ENCODE peak calls at places on chromosomes 2 and 18, in six cellular contexts. F is breast epithelium, E is HepG2, C is stomach, K is suprapubic skin, S is K562. O is an unnamed sample.

GRCh38 chr2:12261993-12262680 is 454.6 kb upstream of the TRIB2 start:
- DNase-seq in F (no peak), E (no peak), C (no peak), K (no peak), S (no peak), O (no peak)

GRCh38 chr18:433960-434359 is 66.5 kb downstream of the COLEC12 start:
- DNase-seq in F (no peak), E (no peak), C (no peak), K (no peak), S (no peak), O (peak; percentile 43)

GRCh38 chr2:4122751-4123150 is 419.4 kb downstream of the DCDC2C start:
- DNase-seq in F (no peak), E (no peak), C (no peak), K (no peak), S (no peak), O (no peak)

GRCh38 chr18:9757851-9758587 is 49.9 kb downstream of the RAB31 start:
- DNase-seq in F (no peak), E (no peak), C (no peak), K (no peak), S (peak; percentile 29), O (no peak)

GRCh38 chr2:239802101-239802649 is 223.0 kb downstream of the NDUFA10 start:
- DNase-seq in F (no peak), E (no peak), C (peak; percentile 20), K (no peak), S (no peak), O (no peak)

GRCh38 chr18:31598021-31598805 is 6.5 kb downstream of the TTR start:
- DNase-seq in F (no peak), E (no peak), C (no peak), K (no peak), S (no peak), O (no peak)

GRCh38 chr2:88442061-88442460 is 10.4 kb downstream of the FOXI3 start:
- DNase-seq in F (no peak), E (no peak), C (no peak), K (no peak), S (no peak), O (no peak)

GRCh38 chr2:202831241-202831997 is 40.1 kb downstream of the ICA1L start:
- DNase-seq in F (no peak), E (peak; percentile 79), C (peak; percentile 33), K (no peak), S (peak; percentile 21), O (peak; percentile 75)

GRCh38 chr18:79493801-79494211 is 98.1 kb downstream of the NFATC1 start:
- DNase-seq in F (no peak), E (no peak), C (no peak), K (peak; percentile 79), S (no peak), O (no peak)

GRCh38 chr18:77304263-77304662 is 54.6 kb downstream of the GALR1 start:
- DNase-seq in F (no peak), E (no peak), C (no peak), K (no peak), S (no peak), O (no peak)

DNA sequence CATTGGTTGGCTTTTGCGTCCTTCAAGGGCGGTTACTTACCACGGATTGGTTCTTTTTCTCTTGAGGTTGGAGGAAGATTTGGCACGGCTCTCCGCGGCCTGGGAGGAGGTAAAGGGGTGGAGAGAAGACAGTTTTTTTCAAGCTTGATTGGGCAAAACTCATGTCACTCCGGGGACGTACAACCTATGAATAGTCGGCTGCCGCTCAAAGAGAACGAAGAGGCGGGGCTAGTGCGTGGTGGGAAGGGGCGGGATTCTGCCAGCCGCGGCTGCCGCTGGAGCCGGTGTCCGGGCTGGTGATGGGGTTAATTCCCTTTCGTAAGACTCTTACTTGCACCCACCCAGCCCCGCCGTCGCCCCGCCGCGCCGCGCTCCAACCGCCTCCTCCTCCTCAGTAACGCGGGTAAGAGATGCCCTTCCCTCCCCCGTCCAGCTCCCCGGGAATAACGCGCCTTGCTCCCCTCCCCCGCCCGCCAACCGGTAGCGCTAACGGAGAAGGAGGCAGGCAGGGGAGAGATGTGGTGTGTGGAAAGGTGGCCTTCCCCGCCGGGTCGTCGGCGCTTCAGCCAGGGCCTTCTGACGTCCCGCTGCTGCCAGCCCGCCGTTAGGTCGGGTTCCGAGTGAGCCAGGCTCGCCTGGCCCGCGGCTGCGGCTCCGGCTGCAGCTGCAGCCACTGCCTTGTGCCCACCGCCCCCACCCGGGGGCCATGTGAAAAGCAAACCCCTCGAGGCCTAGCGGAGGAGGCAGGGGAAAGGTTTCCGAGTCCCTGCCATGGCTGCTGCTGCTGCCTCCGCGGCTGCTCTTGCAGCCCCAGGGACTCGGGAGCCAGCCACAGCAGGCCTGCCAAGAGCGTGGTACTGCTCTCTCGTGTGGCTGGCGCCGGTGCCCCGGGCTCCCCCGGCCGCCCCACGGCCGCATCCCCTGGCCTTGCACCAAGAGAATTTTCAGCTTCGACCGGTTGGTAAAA is at the start of gene R3HDM1:
- DNase-seq in F (peak; percentile 99), E (peak; percentile 100), C (peak; percentile 98), K (peak; percentile 99), S (peak; percentile 96), O (peak; percentile 100)
- TF ChIP-seq CTCF in F (no peak), E (peak; percentile 73), C (no peak), K (no peak), S (peak; percentile 29), O (peak; percentile 15)

GRCh38 chr2:20675701-20676352 is 8.9 kb downstream of the GDF7 start:
- DNase-seq in F (no peak), E (peak; percentile 78), C (peak; percentile 65), K (no peak), S (no peak), O (no peak)
- H3K27ac ChIP-seq in F (no peak overlapping the region), E (peak overlapping the region; percentile 75), C (peak overlapping the region; percentile 59), K (no peak overlapping the region), S (no peak overlapping the region), O (no peak overlapping the region)

DNA sequence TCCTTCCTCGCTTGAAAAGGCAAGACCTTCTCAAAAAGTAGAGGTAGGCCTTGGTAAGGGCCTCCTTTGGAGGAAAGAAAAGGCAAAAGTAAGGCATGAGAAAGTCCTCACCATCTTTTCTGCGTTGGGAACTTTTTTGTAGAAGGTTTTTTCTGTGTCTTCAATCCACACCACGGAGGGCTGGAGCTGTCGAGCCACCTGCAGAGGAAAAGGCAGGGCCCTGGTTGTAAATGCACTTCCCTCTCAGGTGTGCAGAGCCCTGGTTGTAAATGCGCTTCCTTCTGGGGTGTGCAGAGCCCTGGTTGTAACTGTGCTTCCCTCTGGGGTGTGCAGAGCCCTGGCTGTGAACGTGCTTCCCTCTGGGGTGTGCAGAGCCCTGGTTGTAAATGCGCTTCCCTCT is 80.2 kb upstream of the ASB18 start:
- DNase-seq in F (no peak), E (no peak), C (no peak), K (no peak), S (no peak), O (no peak)
- TF ChIP-seq POLR2AphosphoS5 in F (no peak), E (no peak), C (no peak), K (no peak), S (no peak), O (no peak)

GRCh38 chr2:100237770-100238169 is 84.5 kb downstream of the LONRF2 start:
- DNase-seq in F (no peak), E (no peak), C (peak; percentile 22), K (peak; percentile 31), S (no peak), O (no peak)
- TF ChIP-seq CTCF in F (no peak), E (no peak), C (no peak), K (no peak), S (peak; percentile 22), O (no peak)

GRCh38 chr2:181632733-181633401 is 24.0 kb downstream of the CERKL start:
- DNase-seq in F (no peak), E (no peak), C (no peak), K (no peak), S (no peak), O (no peak)
- H3K27ac ChIP-seq in F (no peak overlapping the region), E (no peak overlapping the region), C (no peak overlapping the region), K (no peak overlapping the region), S (no peak overlapping the region), O (no peak overlapping the region)

GRCh38 chr2:45938649-45939511 is 287.4 kb downstream of the PRKCE start:
- DNase-seq in F (peak; percentile 87), E (peak; percentile 78), C (peak; percentile 78), K (peak; percentile 85), S (no peak), O (peak; percentile 86)
- TF ChIP-seq POLR2AphosphoS5 in F (peak; percentile 45), E (no peak), C (peak; percentile 48), K (peak; percentile 76), S (no peak), O (peak; percentile 85)

DNA sequence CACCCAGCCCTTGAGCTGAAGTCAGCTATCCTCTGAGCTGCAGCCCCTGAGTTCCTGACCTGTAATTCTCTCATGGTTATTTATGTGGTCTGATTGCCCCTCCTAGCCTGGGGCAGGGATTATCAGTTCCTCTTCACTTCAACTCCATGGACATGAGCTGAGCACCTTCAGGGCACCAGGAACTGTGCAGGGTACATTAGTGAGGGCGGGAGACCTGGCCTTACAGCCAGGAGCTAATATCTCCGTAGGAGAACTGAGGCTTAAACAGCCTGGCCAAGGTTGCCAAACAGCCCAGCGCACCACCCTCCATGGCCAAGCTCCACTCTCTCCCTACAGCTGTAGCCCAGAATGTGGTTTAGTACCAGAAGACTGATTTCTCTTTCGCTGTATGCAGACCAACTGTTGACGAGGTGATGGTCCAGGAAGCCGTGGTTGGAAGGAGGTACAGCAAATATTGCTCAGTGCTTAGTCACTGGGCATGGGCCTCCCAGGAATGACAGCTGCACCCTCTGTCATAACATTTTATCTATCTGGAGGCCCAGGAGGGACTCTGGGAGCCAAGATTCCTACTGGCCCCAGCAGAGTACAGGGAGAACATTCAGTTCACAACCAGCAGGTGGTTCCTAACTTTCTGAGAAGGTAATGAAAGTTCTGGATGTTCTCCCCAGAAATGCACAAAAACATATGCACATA is 228.7 kb upstream of the SIX2 start:
- DNase-seq in F (no peak), E (peak; percentile 83), C (no peak), K (no peak), S (no peak), O (peak; percentile 62)
- TF ChIP-seq CTCF in F (no peak), E (no peak), C (no peak), K (no peak), S (no peak), O (no peak)

DNA sequence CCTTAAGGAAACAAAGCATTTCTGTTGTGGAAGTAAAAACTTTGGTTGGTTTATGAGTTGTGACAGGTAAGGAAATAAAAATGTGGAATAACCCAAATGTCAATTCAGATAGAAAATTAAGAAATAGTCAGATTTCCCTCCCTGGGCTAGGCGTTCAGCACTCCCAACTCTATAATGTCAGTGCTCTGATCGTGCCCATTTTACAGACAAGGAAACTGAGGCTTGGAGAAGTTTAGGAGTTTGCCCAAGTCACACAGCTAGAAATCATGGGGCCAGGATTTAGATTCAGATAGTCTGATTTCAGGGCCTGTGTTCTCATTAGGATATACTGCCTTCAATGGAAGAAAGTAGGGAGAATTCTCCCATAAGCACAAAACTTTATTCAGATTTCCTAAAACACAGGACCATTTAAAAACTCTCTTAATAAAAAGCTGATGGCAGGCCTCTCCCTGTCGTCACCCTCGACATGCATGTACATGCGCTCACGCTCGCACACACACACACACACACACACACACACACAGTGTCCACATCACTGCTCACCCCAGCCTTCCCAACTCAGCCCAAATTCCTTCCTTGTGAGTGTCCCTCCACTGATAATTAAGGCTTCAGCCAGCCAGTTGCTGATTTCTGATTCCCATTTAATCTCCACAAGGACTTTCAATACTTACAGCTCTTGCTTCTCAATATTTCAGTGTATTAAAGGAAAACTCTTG is 49.1 kb upstream of the SLC14A2 start:
- DNase-seq in F (no peak), E (no peak), C (no peak), K (peak; percentile 77), S (no peak), O (no peak)
- H3K27ac ChIP-seq in F (peak overlapping the region; percentile 32), E (no peak overlapping the region), C (peak overlapping the region; percentile 28), K (peak overlapping the region; percentile 40), S (no peak overlapping the region), O (no peak overlapping the region)